ENCODE peak calls at places on chromosome 19, in ten cellular contexts. One of them, this sample, is unnamed.

GRCh38 chr19:48500830-48501445 is 10.7 kb downstream of the LMTK3 start:
- DNase-seq in IMR-90: no peak
- DNase-seq in breast epithelium: no peak
- DNase-seq in endodermal cell: peak; percentile 57
- DNase-seq in tibial nerve: no peak
- DNase-seq in hepatocyte: no peak
- DNase-seq in left ventricle myocardium inferior: no peak
- DNase-seq in neuronal stem cell: no peak
- DNase-seq in cardiac muscle cell: no peak
- DNase-seq in dorsolateral prefrontal cortex: no peak
- DNase-seq in this sample: no peak

GRCh38 chr19:6501740-6502648 is at the start of gene TUBB4A:
- DNase-seq in hepatocyte: peak; percentile 32
- DNase-seq in dorsolateral prefrontal cortex: peak; percentile 84
- DNase-seq in endodermal cell: peak; percentile 70
- DNase-seq in left ventricle myocardium inferior: peak; percentile 50
- DNase-seq in IMR-90: no peak
- DNase-seq in neuronal stem cell: no peak
- DNase-seq in cardiac muscle cell: peak; percentile 63
- DNase-seq in breast epithelium: no peak
- DNase-seq in tibial nerve: no peak
- DNase-seq in this sample: no peak

GRCh38 chr19:41753159-41753558 is 2.2 kb upstream of the CEACAM6 start:
- DNase-seq in left ventricle myocardium inferior: peak; percentile 35
- DNase-seq in hepatocyte: peak; percentile 31
- DNase-seq in IMR-90: no peak
- DNase-seq in tibial nerve: no peak
- DNase-seq in endodermal cell: peak; percentile 91
- DNase-seq in breast epithelium: peak; percentile 44
- DNase-seq in dorsolateral prefrontal cortex: peak; percentile 30
- DNase-seq in cardiac muscle cell: no peak
- DNase-seq in neuronal stem cell: peak; percentile 14
- DNase-seq in this sample: no peak

GRCh38 chr19:48999481-49000325 is 6.0 kb downstream of the RUVBL2 start:
- DNase-seq in neuronal stem cell: peak; percentile 65
- DNase-seq in IMR-90: peak; percentile 67
- DNase-seq in hepatocyte: peak; percentile 79
- DNase-seq in dorsolateral prefrontal cortex: no peak
- DNase-seq in cardiac muscle cell: peak; percentile 82
- DNase-seq in left ventricle myocardium inferior: peak; percentile 38
- DNase-seq in breast epithelium: no peak
- DNase-seq in endodermal cell: peak; percentile 95
- DNase-seq in tibial nerve: no peak
- DNase-seq in this sample: no peak

GRCh38 chr19:38644719-38645118 is 2.7 kb upstream of the ACTN4 start:
- DNase-seq in dorsolateral prefrontal cortex: no peak
- DNase-seq in breast epithelium: no peak
- DNase-seq in tibial nerve: no peak
- DNase-seq in neuronal stem cell: no peak
- DNase-seq in left ventricle myocardium inferior: no peak
- DNase-seq in cardiac muscle cell: no peak
- DNase-seq in endodermal cell: peak; percentile 70
- DNase-seq in hepatocyte: no peak
- DNase-seq in IMR-90: no peak
- DNase-seq in this sample: no peak

GRCh38 chr19:43525836-43526771 is 897 bp downstream of the ETHE1 start:
- DNase-seq in endodermal cell: peak; percentile 73
- DNase-seq in dorsolateral prefrontal cortex: no peak
- DNase-seq in IMR-90: peak; percentile 9
- DNase-seq in hepatocyte: peak; percentile 44
- DNase-seq in cardiac muscle cell: peak; percentile 49
- DNase-seq in tibial nerve: no peak
- DNase-seq in breast epithelium: peak; percentile 35
- DNase-seq in neuronal stem cell: no peak
- DNase-seq in left ventricle myocardium inferior: peak; percentile 20
- DNase-seq in this sample: no peak

GRCh38 chr19:6891761-6892385 is 4.5 kb downstream of the ADGRE1 start:
- DNase-seq in neuronal stem cell: no peak
- DNase-seq in left ventricle myocardium inferior: no peak
- DNase-seq in IMR-90: no peak
- DNase-seq in cardiac muscle cell: no peak
- DNase-seq in endodermal cell: no peak
- DNase-seq in dorsolateral prefrontal cortex: no peak
- DNase-seq in tibial nerve: no peak
- DNase-seq in breast epithelium: no peak
- DNase-seq in hepatocyte: no peak
- DNase-seq in this sample: no peak

GRCh38 chr19:7554565-7554964 is 19.0 kb downstream of the PNPLA6 start:
- DNase-seq in breast epithelium: no peak
- DNase-seq in IMR-90: no peak
- DNase-seq in dorsolateral prefrontal cortex: no peak
- DNase-seq in endodermal cell: no peak
- DNase-seq in left ventricle myocardium inferior: no peak
- DNase-seq in neuronal stem cell: no peak
- DNase-seq in cardiac muscle cell: no peak
- DNase-seq in hepatocyte: no peak
- DNase-seq in tibial nerve: no peak
- DNase-seq in this sample: no peak

GRCh38 chr19:15421726-15422260 is 3.0 kb upstream of the AKAP8L start:
- DNase-seq in cardiac muscle cell: no peak
- DNase-seq in tibial nerve: no peak
- DNase-seq in endodermal cell: no peak
- DNase-seq in neuronal stem cell: no peak
- DNase-seq in IMR-90: no peak
- DNase-seq in hepatocyte: no peak
- DNase-seq in breast epithelium: no peak
- DNase-seq in left ventricle myocardium inferior: peak; percentile 67
- DNase-seq in dorsolateral prefrontal cortex: peak; percentile 75
- DNase-seq in this sample: no peak

GRCh38 chr19:44303305-44303704 is 1.5 kb downstream of the ZNF235 start:
- DNase-seq in neuronal stem cell: no peak
- DNase-seq in IMR-90: no peak
- DNase-seq in cardiac muscle cell: no peak
- DNase-seq in hepatocyte: no peak
- DNase-seq in endodermal cell: no peak
- DNase-seq in left ventricle myocardium inferior: no peak
- DNase-seq in tibial nerve: no peak
- DNase-seq in dorsolateral prefrontal cortex: no peak
- DNase-seq in breast epithelium: no peak
- DNase-seq in this sample: no peak

GRCh38 chr19:16497042-16497441 is 848 bp downstream of the C19orf44 start:
- DNase-seq in neuronal stem cell: no peak
- DNase-seq in tibial nerve: no peak
- DNase-seq in hepatocyte: no peak
- DNase-seq in IMR-90: no peak
- DNase-seq in endodermal cell: no peak
- DNase-seq in left ventricle myocardium inferior: no peak
- DNase-seq in breast epithelium: no peak
- DNase-seq in dorsolateral prefrontal cortex: no peak
- DNase-seq in cardiac muscle cell: no peak
- DNase-seq in this sample: no peak

GRCh38 chr19:18905058-18905456 is 9.1 kb upstream of the CERS1 start:
- DNase-seq in left ventricle myocardium inferior: no peak
- DNase-seq in tibial nerve: no peak
- DNase-seq in IMR-90: no peak
- DNase-seq in endodermal cell: no peak
- DNase-seq in neuronal stem cell: no peak
- DNase-seq in cardiac muscle cell: no peak
- DNase-seq in dorsolateral prefrontal cortex: no peak
- DNase-seq in breast epithelium: no peak
- DNase-seq in hepatocyte: peak; percentile 4
- DNase-seq in this sample: no peak

GRCh38 chr19:46764817-46765291 is 18.6 kb upstream of the STRN4 start:
- DNase-seq in dorsolateral prefrontal cortex: no peak
- DNase-seq in breast epithelium: peak; percentile 87
- DNase-seq in neuronal stem cell: no peak
- DNase-seq in left ventricle myocardium inferior: no peak
- DNase-seq in cardiac muscle cell: no peak
- DNase-seq in tibial nerve: no peak
- DNase-seq in hepatocyte: no peak
- DNase-seq in IMR-90: no peak
- DNase-seq in endodermal cell: no peak
- DNase-seq in this sample: peak; percentile 52

GRCh38 chr19:16328824-16329482 is 4.3 kb downstream of the KLF2 start:
- DNase-seq in IMR-90: peak; percentile 49
- DNase-seq in breast epithelium: no peak
- DNase-seq in dorsolateral prefrontal cortex: no peak
- DNase-seq in cardiac muscle cell: no peak
- DNase-seq in left ventricle myocardium inferior: no peak
- DNase-seq in hepatocyte: no peak
- DNase-seq in neuronal stem cell: no peak
- DNase-seq in endodermal cell: no peak
- DNase-seq in tibial nerve: no peak
- DNase-seq in this sample: no peak

GRCh38 chr19:764301-764700 is 13.4 kb downstream of the MISP start:
- DNase-seq in IMR-90: no peak
- DNase-seq in neuronal stem cell: no peak
- DNase-seq in hepatocyte: peak; percentile 4
- DNase-seq in endodermal cell: no peak
- DNase-seq in left ventricle myocardium inferior: no peak
- DNase-seq in cardiac muscle cell: no peak
- DNase-seq in breast epithelium: no peak
- DNase-seq in tibial nerve: no peak
- DNase-seq in dorsolateral prefrontal cortex: no peak
- DNase-seq in this sample: no peak
- H3K27me3 ChIP-seq in IMR-90: no peaks in the 10 kb centered on the region
- H3K27me3 ChIP-seq in neuronal stem cell: no peaks in the 10 kb centered on the region
- H3K27me3 ChIP-seq in hepatocyte: no peaks in the 10 kb centered on the region
- H3K27me3 ChIP-seq in endodermal cell: no peaks in the 10 kb centered on the region
- H3K27me3 ChIP-seq in left ventricle myocardium inferior: peaks cover 38% of the 10 kb centered on the region
- H3K27me3 ChIP-seq in cardiac muscle cell: no peaks in the 10 kb centered on the region
- H3K27me3 ChIP-seq in breast epithelium: no peaks in the 10 kb centered on the region
- H3K27me3 ChIP-seq in tibial nerve: no peaks in the 10 kb centered on the region
- H3K27me3 ChIP-seq in dorsolateral prefrontal cortex: no peaks in the 10 kb centered on the region
- H3K27me3 ChIP-seq in this sample: no peaks in the 10 kb centered on the region

DNA sequence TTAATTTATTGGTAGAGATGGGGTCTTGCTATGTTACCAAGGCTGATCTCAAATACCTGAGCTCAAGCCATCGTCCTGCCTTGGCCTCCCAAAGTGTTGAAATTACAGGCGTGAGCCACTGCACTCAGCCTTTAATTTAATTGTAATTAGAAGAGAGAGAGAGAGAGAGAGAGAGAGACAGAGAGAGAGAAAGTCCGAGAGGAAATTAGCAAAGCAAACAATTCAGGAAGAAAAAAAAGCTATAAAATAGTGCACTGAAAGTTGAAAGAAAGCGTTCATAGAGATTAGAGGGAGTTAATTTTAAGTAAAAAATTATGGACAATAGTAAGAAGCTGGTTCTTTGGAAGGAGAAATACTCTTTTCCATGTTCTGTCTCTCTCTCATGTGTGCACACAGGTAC is 7.0 kb downstream of the GPR32 start:
- DNase-seq in endodermal cell: no peak
- DNase-seq in breast epithelium: no peak
- DNase-seq in cardiac muscle cell: no peak
- DNase-seq in neuronal stem cell: no peak
- DNase-seq in IMR-90: no peak
- DNase-seq in dorsolateral prefrontal cortex: no peak
- DNase-seq in left ventricle myocardium inferior: no peak
- DNase-seq in tibial nerve: no peak
- DNase-seq in hepatocyte: no peak
- DNase-seq in this sample: no peak
- H3K27me3 ChIP-seq in endodermal cell: peaks cover 39% of the 10 kb centered on the region
- H3K27me3 ChIP-seq in breast epithelium: no peaks in the 10 kb centered on the region
- H3K27me3 ChIP-seq in cardiac muscle cell: peaks cover 66% of the 10 kb centered on the region
- H3K27me3 ChIP-seq in neuronal stem cell: peaks cover 3% of the 10 kb centered on the region
- H3K27me3 ChIP-seq in IMR-90: peaks cover 32% of the 10 kb centered on the region
- H3K27me3 ChIP-seq in dorsolateral prefrontal cortex: peaks cover 15% of the 10 kb centered on the region
- H3K27me3 ChIP-seq in left ventricle myocardium inferior: peaks cover 98% of the 10 kb centered on the region
- H3K27me3 ChIP-seq in tibial nerve: peaks cover 87% of the 10 kb centered on the region
- H3K27me3 ChIP-seq in hepatocyte: peaks cover 57% of the 10 kb centered on the region
- H3K27me3 ChIP-seq in this sample: peaks cover 95% of the 10 kb centered on the region

GRCh38 chr19:11012507-11012906 is 51.7 kb downstream of the SMARCA4 start:
- DNase-seq in endodermal cell: no peak
- DNase-seq in IMR-90: no peak
- DNase-seq in left ventricle myocardium inferior: no peak
- DNase-seq in cardiac muscle cell: no peak
- DNase-seq in hepatocyte: no peak
- DNase-seq in tibial nerve: no peak
- DNase-seq in breast epithelium: no peak
- DNase-seq in dorsolateral prefrontal cortex: no peak
- DNase-seq in neuronal stem cell: no peak
- DNase-seq in this sample: no peak

GRCh38 chr19:11005521-11005920 is 44.7 kb downstream of the SMARCA4 start:
- DNase-seq in breast epithelium: no peak
- DNase-seq in tibial nerve: no peak
- DNase-seq in endodermal cell: no peak
- DNase-seq in left ventricle myocardium inferior: no peak
- DNase-seq in dorsolateral prefrontal cortex: no peak
- DNase-seq in IMR-90: no peak
- DNase-seq in hepatocyte: no peak
- DNase-seq in cardiac muscle cell: no peak
- DNase-seq in neuronal stem cell: no peak
- DNase-seq in this sample: no peak

GRCh38 chr19:11010041-11010440 is 49.2 kb downstream of the SMARCA4 start:
- DNase-seq in hepatocyte: no peak
- DNase-seq in tibial nerve: no peak
- DNase-seq in neuronal stem cell: no peak
- DNase-seq in cardiac muscle cell: no peak
- DNase-seq in breast epithelium: no peak
- DNase-seq in left ventricle myocardium inferior: no peak
- DNase-seq in endodermal cell: no peak
- DNase-seq in IMR-90: no peak
- DNase-seq in dorsolateral prefrontal cortex: no peak
- DNase-seq in this sample: no peak

GRCh38 chr19:11007376-11007775 is 46.5 kb downstream of the SMARCA4 start:
- DNase-seq in cardiac muscle cell: no peak
- DNase-seq in breast epithelium: no peak
- DNase-seq in IMR-90: no peak
- DNase-seq in endodermal cell: no peak
- DNase-seq in dorsolateral prefrontal cortex: no peak
- DNase-seq in neuronal stem cell: no peak
- DNase-seq in hepatocyte: no peak
- DNase-seq in left ventricle myocardium inferior: no peak
- DNase-seq in tibial nerve: no peak
- DNase-seq in this sample: no peak

DNA sequence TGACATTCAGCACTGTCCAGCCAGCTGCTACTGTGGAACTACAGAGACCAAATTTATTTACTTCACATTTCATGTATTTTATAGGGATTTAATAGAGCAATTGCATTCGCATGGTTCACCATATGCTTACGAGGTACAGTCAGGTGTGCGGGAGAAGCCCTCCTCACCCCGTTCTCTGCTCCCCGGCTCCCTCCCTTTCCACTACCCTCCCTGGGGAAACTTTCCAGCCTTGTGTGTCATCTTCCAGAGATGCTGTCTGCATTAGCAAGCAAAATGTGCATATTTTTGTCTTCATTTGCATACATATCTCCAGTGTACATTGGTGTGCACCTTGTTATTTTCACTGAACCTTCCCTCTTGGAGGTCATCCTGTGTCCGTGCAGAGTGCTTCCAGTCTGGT is 47.3 kb downstream of the SMARCA4 start:
- DNase-seq in endodermal cell: no peak
- DNase-seq in neuronal stem cell: no peak
- DNase-seq in hepatocyte: no peak
- DNase-seq in tibial nerve: no peak
- DNase-seq in IMR-90: no peak
- DNase-seq in left ventricle myocardium inferior: no peak
- DNase-seq in breast epithelium: no peak
- DNase-seq in dorsolateral prefrontal cortex: no peak
- DNase-seq in cardiac muscle cell: no peak
- DNase-seq in this sample: no peak
- H3K27me3 ChIP-seq in endodermal cell: no peaks in the 10 kb centered on the region
- H3K27me3 ChIP-seq in neuronal stem cell: no peaks in the 10 kb centered on the region
- H3K27me3 ChIP-seq in hepatocyte: no peaks in the 10 kb centered on the region
- H3K27me3 ChIP-seq in tibial nerve: no peaks in the 10 kb centered on the region
- H3K27me3 ChIP-seq in IMR-90: no peaks in the 10 kb centered on the region
- H3K27me3 ChIP-seq in left ventricle myocardium inferior: no peaks in the 10 kb centered on the region
- H3K27me3 ChIP-seq in breast epithelium: no peaks in the 10 kb centered on the region
- H3K27me3 ChIP-seq in dorsolateral prefrontal cortex: no peaks in the 10 kb centered on the region
- H3K27me3 ChIP-seq in cardiac muscle cell: no peaks in the 10 kb centered on the region
- H3K27me3 ChIP-seq in this sample: no peaks in the 10 kb centered on the region

GRCh38 chr19:51529301-51529700 is 2.2 kb downstream of the SIGLEC6 start:
- DNase-seq in breast epithelium: no peak
- DNase-seq in tibial nerve: no peak
- DNase-seq in left ventricle myocardium inferior: no peak
- DNase-seq in neuronal stem cell: no peak
- DNase-seq in hepatocyte: no peak
- DNase-seq in endodermal cell: no peak
- DNase-seq in dorsolateral prefrontal cortex: no peak
- DNase-seq in cardiac muscle cell: no peak
- DNase-seq in IMR-90: no peak
- DNase-seq in this sample: no peak
- H3K27me3 ChIP-seq in breast epithelium: no peaks in the 10 kb centered on the region
- H3K27me3 ChIP-seq in tibial nerve: no peaks in the 10 kb centered on the region
- H3K27me3 ChIP-seq in left ventricle myocardium inferior: peaks cover 83% of the 10 kb centered on the region
- H3K27me3 ChIP-seq in neuronal stem cell: no peaks in the 10 kb centered on the region
- H3K27me3 ChIP-seq in hepatocyte: no peaks in the 10 kb centered on the region
- H3K27me3 ChIP-seq in endodermal cell: peaks cover 48% of the 10 kb centered on the region
- H3K27me3 ChIP-seq in dorsolateral prefrontal cortex: no peaks in the 10 kb centered on the region
- H3K27me3 ChIP-seq in cardiac muscle cell: no peaks in the 10 kb centered on the region
- H3K27me3 ChIP-seq in IMR-90: no peaks in the 10 kb centered on the region
- H3K27me3 ChIP-seq in this sample: no peaks in the 10 kb centered on the region

This sample was measured in sigmoid colon.